ENCODE peak calls at places on chromosomes 3 and 15, in seven cellular contexts. G is anterior cingulate cortex; Y is Daoy; A is GM13977; B is activated T-helper 1 cell treated with anti-CD3 and anti-CD28 coated beads, Interleukin-12 subunit alpha, Interleukin-12 subunit beta, Interleukin-2, Interleukin-4 antibody, amounts not matched to agents 30 ng/mL and 10 ng/mL and 1 ng/mL, durations not matched to agents 14 hours and 24 hours and 36 hours; U is T47D; L is fibroblast of pulmonary artery. S is an unnamed sample.

GRCh38 chr3:109563149-109563548 is 225.8 kb upstream of the DPPA4 start:
- DNase-seq in A (no peak), U (no peak), G (no peak), Y (no peak), L (no peak), B (no peak), S (no peak)

GRCh38 chr15:68612979-68613740 is 34.4 kb downstream of the CORO2B start:
- DNase-seq in A (peak), U (no peak), L (no peak), B (no peak), G (no peak), Y (no peak), S (no peak)

GRCh38 chr3:111076732-111077131 is 5.1 kb downstream of the NECTIN3 start:
- DNase-seq in B (no peak), A (no peak), G (no peak), U (no peak), L (no peak), Y (no peak), S (no peak)

GRCh38 chr3:189269356-189269755 is 97.6 kb downstream of the TPRG1 start:
- DNase-seq in Y (peak), U (no peak), L (no peak), B (no peak), G (no peak), A (no peak), S (no peak)

GRCh38 chr15:100430381-100430780 is 88.6 kb upstream of the ADAMTS17 start:
- DNase-seq in G (no peak), U (no peak), Y (peak), B (no peak), L (no peak), A (no peak), S (no peak)

GRCh38 chr15:51874751-51875644 is 45.5 kb downstream of the TMOD3 start:
- DNase-seq in Y (peak), A (no peak), U (no peak), B (no peak), G (no peak), L (peak), S (peak)

GRCh38 chr3:28334552-28334951 is 14.0 kb upstream of the ZCWPW2 start:
- DNase-seq in A (no peak), U (no peak), B (no peak), Y (no peak), G (no peak), L (peak), S (no peak)

GRCh38 chr15:82540984-82541431 is 751 bp upstream of the RPS17 start:
- DNase-seq in A (no peak), G (no peak), U (peak), Y (no peak), L (peak), B (no peak), S (peak)

GRCh38 chr3:64693031-64693430 is 5.2 kb upstream of the ADAMTS9 start:
- DNase-seq in L (no peak), G (no peak), B (no peak), Y (no peak), U (no peak), A (no peak), S (no peak)

GRCh38 chr15:78130466-78131294 is 565 bp downstream of the CIB2 start:
- DNase-seq in U (no peak), L (no peak), Y (no peak), A (no peak), B (no peak), G (no peak), S (no peak)

GRCh38 chr3:63990733-63991132 is 32.6 kb downstream of the PSMD6 start:
- DNase-seq in A (no peak), Y (no peak), B (no peak), U (no peak), G (no peak), L (peak), S (no peak)

GRCh38 chr15:79923068-79923514 is 26.3 kb upstream of the MTHFS start:
- DNase-seq in A (peak), U (peak), Y (peak), L (peak), B (peak), G (no peak), S (peak)

GRCh38 chr3:189096092-189096491 is 75.7 kb upstream of the TPRG1 start:
- DNase-seq in A (no peak), G (no peak), L (no peak), Y (no peak), B (no peak), U (no peak), S (no peak)

GRCh38 chr3:26622634-26623408 is at the start of gene LRRC3B:
- DNase-seq in A (no peak), L (no peak), U (no peak), G (peak), Y (no peak), B (no peak), S (peak)

GRCh38 chr15:64895285-64896065 is 16.2 kb upstream of the ANKDD1A start:
- DNase-seq in L (peak), G (no peak), A (peak), U (no peak), B (peak), Y (peak), S (peak)

GRCh38 chr3:27596920-27597319 is 112.7 kb upstream of the SLC4A7 start:
- DNase-seq in Y (peak), A (no peak), B (no peak), L (no peak), G (no peak), U (no peak), S (peak)

GRCh38 chr15:39684215-39684614 is 98.4 kb downstream of the FSIP1 start:
- DNase-seq in A (no peak), Y (no peak), L (no peak), G (no peak), B (no peak), U (no peak), S (no peak)

GRCh38 chr3:42819351-42819965 is 10.2 kb downstream of the ACKR2 start:
- DNase-seq in L (no peak), Y (peak), G (no peak), A (no peak), B (no peak), U (no peak), S (peak)

GRCh38 chr15:52284164-52284563 is 11.4 kb downstream of the MYO5C start:
- DNase-seq in U (no peak), B (no peak), Y (peak), G (no peak), L (peak), A (no peak), S (no peak)

GRCh38 chr3:12870942-12871341 is 29.6 kb upstream of the RPL32 start:
- DNase-seq in A (no peak), U (no peak), G (no peak), Y (peak), B (no peak), L (no peak), S (no peak)

GRCh38 chr15:38207591-38207990 is 45.0 kb upstream of the SPRED1 start:
- DNase-seq in U (no peak), L (no peak), Y (no peak), G (no peak), A (no peak), B (no peak), S (no peak)

GRCh38 chr3:196868297-196868661 is 559 bp downstream of the SENP5 start:
- DNase-seq in G (peak), L (peak), Y (peak), B (peak), A (peak), U (no peak), S (peak)

GRCh38 chr15:87623832-87624231 is 632.7 kb downstream of the NTRK3 start:
- DNase-seq in Y (no peak), B (no peak), L (no peak), G (no peak), A (no peak), U (no peak), S (peak)

GRCh38 chr15:55343168-55343567 is 24.1 kb downstream of the PIGB start:
- DNase-seq in L (no peak), G (no peak), A (no peak), U (no peak), B (no peak), Y (no peak), S (no peak)

GRCh38 chr3:47907784-47908183 is 104.8 kb downstream of the DHX30 start:
- DNase-seq in U (no peak), B (no peak), Y (no peak), G (no peak), A (no peak), L (no peak), S (no peak)

GRCh38 chr15:38068600-38068999 is 134.2 kb downstream of the TMCO5A start:
- DNase-seq in L (no peak), Y (no peak), G (no peak), B (no peak), A (no peak), U (no peak), S (peak)

GRCh38 chr3:4588410-4588809 is 95.3 kb downstream of the ITPR1 start:
- DNase-seq in L (peak), U (no peak), B (no peak), G (no peak), A (no peak), Y (peak), S (no peak)

GRCh38 chr15:25933456-25934158 is 70.5 kb upstream of the ATP10A start:
- DNase-seq in L (peak), Y (peak), B (peak), G (peak), U (peak), A (no peak), S (peak)

S was measured in cardiac muscle cell.